ENCODE peak calls at places on chromosomes 6 and 20, in six cellular contexts. One of them, this sample, is unnamed.

GRCh38 chr6:146990284-146990683 is 213.9 kb upstream of the STXBP5 start:
- DNase-seq in foreskin fibroblast: peak; percentile 45
- DNase-seq in HFFc6: no peak
- DNase-seq in BE2C: no peak
- DNase-seq in PC-3: no peak
- DNase-seq in omental fat pad: no peak
- DNase-seq in this sample: no peak

GRCh38 chr6:98579941-98580340 is 254.4 kb upstream of the POU3F2 start:
- DNase-seq in PC-3: peak; percentile 18
- DNase-seq in omental fat pad: no peak
- DNase-seq in BE2C: no peak
- DNase-seq in HFFc6: no peak
- DNase-seq in foreskin fibroblast: no peak
- DNase-seq in this sample: no peak

GRCh38 chr20:36988494-36988966 is 37.0 kb upstream of the SAMHD1 start:
- DNase-seq in foreskin fibroblast: peak; percentile 28
- DNase-seq in BE2C: peak; percentile 27
- DNase-seq in omental fat pad: no peak
- DNase-seq in PC-3: peak; percentile 32
- DNase-seq in HFFc6: peak; percentile 10
- DNase-seq in this sample: no peak

GRCh38 chr6:134539865-134540323 is 222.0 kb upstream of the SGK1 start:
- DNase-seq in foreskin fibroblast: no peak
- DNase-seq in BE2C: peak; percentile 17
- DNase-seq in omental fat pad: no peak
- DNase-seq in PC-3: no peak
- DNase-seq in HFFc6: no peak
- DNase-seq in this sample: peak; percentile 9

GRCh38 chr6:108337721-108338120 is 42.9 kb downstream of the AFG1L start:
- DNase-seq in omental fat pad: no peak
- DNase-seq in BE2C: no peak
- DNase-seq in PC-3: no peak
- DNase-seq in HFFc6: no peak
- DNase-seq in foreskin fibroblast: no peak
- DNase-seq in this sample: no peak

GRCh38 chr6:18265099-18265372 is 706 bp upstream of the DEK start:
- DNase-seq in PC-3: no peak
- DNase-seq in BE2C: no peak
- DNase-seq in HFFc6: no peak
- DNase-seq in omental fat pad: no peak
- DNase-seq in foreskin fibroblast: no peak
- DNase-seq in this sample: no peak

GRCh38 chr20:60632420-60633262 is 619.4 kb upstream of the CDH4 start:
- DNase-seq in foreskin fibroblast: no peak
- DNase-seq in HFFc6: no peak
- DNase-seq in BE2C: no peak
- DNase-seq in omental fat pad: no peak
- DNase-seq in PC-3: no peak
- DNase-seq in this sample: no peak

GRCh38 chr6:7052441-7052936 is 55.3 kb upstream of the RREB1 start:
- DNase-seq in PC-3: peak; percentile 67
- DNase-seq in BE2C: peak; percentile 8
- DNase-seq in foreskin fibroblast: no peak
- DNase-seq in omental fat pad: peak; percentile 27
- DNase-seq in HFFc6: peak; percentile 49
- DNase-seq in this sample: peak; percentile 26

GRCh38 chr20:24353135-24353694 is 116.2 kb upstream of the SYNDIG1 start:
- DNase-seq in PC-3: no peak
- DNase-seq in BE2C: no peak
- DNase-seq in HFFc6: no peak
- DNase-seq in omental fat pad: no peak
- DNase-seq in foreskin fibroblast: no peak
- DNase-seq in this sample: no peak

GRCh38 chr6:33406161-33406560 is 4.7 kb upstream of the PHF1 start:
- DNase-seq in omental fat pad: no peak
- DNase-seq in HFFc6: no peak
- DNase-seq in foreskin fibroblast: no peak
- DNase-seq in PC-3: no peak
- DNase-seq in BE2C: no peak
- DNase-seq in this sample: no peak

GRCh38 chr6:125511809-125512341 is 210.1 kb upstream of the HDDC2 start:
- DNase-seq in BE2C: peak; percentile 37
- DNase-seq in PC-3: peak; percentile 19
- DNase-seq in HFFc6: peak; percentile 2
- DNase-seq in foreskin fibroblast: peak; percentile 1
- DNase-seq in omental fat pad: no peak
- DNase-seq in this sample: no peak

GRCh38 chr6:158784505-158784904 is 34.7 kb downstream of the EZR start:
- DNase-seq in PC-3: peak; percentile 88
- DNase-seq in foreskin fibroblast: peak; percentile 26
- DNase-seq in BE2C: no peak
- DNase-seq in HFFc6: peak; percentile 20
- DNase-seq in omental fat pad: peak; percentile 18
- DNase-seq in this sample: no peak

GRCh38 chr6:165227644-165228329 is 81.6 kb downstream of the C6orf118 start:
- DNase-seq in HFFc6: no peak
- DNase-seq in PC-3: peak; percentile 65
- DNase-seq in BE2C: no peak
- DNase-seq in omental fat pad: no peak
- DNase-seq in foreskin fibroblast: peak; percentile 6
- DNase-seq in this sample: no peak

GRCh38 chr6:106084106-106084963 is 1.8 kb upstream of the PRDM1 start:
- DNase-seq in BE2C: peak; percentile 64
- DNase-seq in PC-3: peak; percentile 54
- DNase-seq in omental fat pad: no peak
- DNase-seq in foreskin fibroblast: peak; percentile 90
- DNase-seq in HFFc6: peak; percentile 90
- DNase-seq in this sample: peak; percentile 77

GRCh38 chr6:33413200-33413599 is 2.4 kb downstream of the PHF1 start:
- DNase-seq in foreskin fibroblast: no peak
- DNase-seq in PC-3: no peak
- DNase-seq in BE2C: no peak
- DNase-seq in omental fat pad: no peak
- DNase-seq in HFFc6: no peak
- DNase-seq in this sample: no peak

GRCh38 chr20:47262365-47263013 is 94.0 kb downstream of the ZMYND8 start:
- DNase-seq in omental fat pad: no peak
- DNase-seq in BE2C: peak; percentile 75
- DNase-seq in HFFc6: no peak
- DNase-seq in foreskin fibroblast: no peak
- DNase-seq in PC-3: no peak
- DNase-seq in this sample: no peak

GRCh38 chr20:16263582-16263981 is 309.7 kb downstream of the KIF16B start:
- DNase-seq in omental fat pad: no peak
- DNase-seq in foreskin fibroblast: no peak
- DNase-seq in BE2C: no peak
- DNase-seq in HFFc6: no peak
- DNase-seq in PC-3: no peak
- DNase-seq in this sample: peak; percentile 32

GRCh38 chr6:56038764-56039163 is 163.4 kb upstream of the BMP5 start:
- DNase-seq in omental fat pad: no peak
- DNase-seq in BE2C: no peak
- DNase-seq in HFFc6: no peak
- DNase-seq in PC-3: no peak
- DNase-seq in foreskin fibroblast: no peak
- DNase-seq in this sample: no peak

GRCh38 chr6:27375613-27376079 is 12.9 kb upstream of the ZNF391 start:
- DNase-seq in PC-3: peak; percentile 39
- DNase-seq in omental fat pad: no peak
- DNase-seq in BE2C: no peak
- DNase-seq in HFFc6: no peak
- DNase-seq in foreskin fibroblast: no peak
- DNase-seq in this sample: no peak

GRCh38 chr6:166402582-166403277 is 20.0 kb upstream of the MPC1 start:
- DNase-seq in PC-3: no peak
- DNase-seq in omental fat pad: no peak
- DNase-seq in HFFc6: peak; percentile 13
- DNase-seq in BE2C: peak; percentile 87
- DNase-seq in foreskin fibroblast: peak; percentile 29
- DNase-seq in this sample: no peak

GRCh38 chr6:167481527-167481926 is 156.6 kb downstream of the TTLL2 start:
- DNase-seq in foreskin fibroblast: no peak
- DNase-seq in HFFc6: no peak
- DNase-seq in omental fat pad: no peak
- DNase-seq in BE2C: no peak
- DNase-seq in PC-3: no peak
- DNase-seq in this sample: no peak

GRCh38 chr6:167479967-167480653 is 155.2 kb downstream of the TTLL2 start:
- DNase-seq in HFFc6: no peak
- DNase-seq in foreskin fibroblast: no peak
- DNase-seq in PC-3: no peak
- DNase-seq in BE2C: no peak
- DNase-seq in omental fat pad: no peak
- DNase-seq in this sample: no peak

GRCh38 chr6:167487706-167488664 is 163.1 kb downstream of the TTLL2 start:
- DNase-seq in omental fat pad: no peak
- DNase-seq in HFFc6: no peak
- DNase-seq in foreskin fibroblast: no peak
- DNase-seq in PC-3: no peak
- DNase-seq in BE2C: no peak
- DNase-seq in this sample: no peak

DNA sequence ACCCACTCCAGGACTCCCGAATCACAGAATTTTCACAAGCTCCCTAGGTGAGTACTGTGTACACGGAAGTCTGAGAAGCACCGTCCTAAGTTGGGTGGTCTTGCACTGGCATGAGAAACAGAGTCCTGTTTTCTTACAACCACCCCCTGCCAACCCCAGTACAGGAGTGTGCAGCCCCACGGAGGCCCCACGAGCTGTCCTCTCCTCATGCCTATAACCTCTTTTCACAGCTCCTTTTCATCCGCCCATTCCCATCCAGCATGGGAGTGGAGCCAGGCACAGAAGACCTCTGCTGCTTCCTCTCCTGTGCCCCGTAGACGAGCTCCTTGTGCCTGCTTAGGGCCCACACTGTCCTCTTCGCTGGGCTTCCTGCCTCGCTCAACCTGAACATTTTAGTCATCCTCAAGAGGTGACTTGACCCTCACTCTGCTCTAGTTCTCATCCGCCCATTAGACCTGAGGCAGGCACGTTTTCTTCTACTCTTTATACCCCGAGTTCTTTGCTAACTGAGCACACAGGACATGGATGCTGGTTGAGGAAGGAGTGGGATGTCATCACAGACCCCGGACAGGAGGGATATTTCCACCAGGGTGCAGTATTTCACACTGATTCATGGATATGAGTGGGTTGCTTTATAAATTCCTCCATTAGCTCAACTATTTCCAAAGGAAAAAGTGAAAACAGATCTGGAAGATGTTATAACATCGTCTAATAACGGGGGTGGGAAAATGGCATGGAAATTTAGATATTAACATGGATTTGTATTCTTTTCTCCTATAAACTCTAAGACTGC is 160.5 kb downstream of the TTLL2 start:
- DNase-seq in foreskin fibroblast: no peak
- DNase-seq in omental fat pad: no peak
- DNase-seq in HFFc6: no peak
- DNase-seq in BE2C: no peak
- DNase-seq in PC-3: peak; percentile 11
- DNase-seq in this sample: peak; percentile 39
- TF ChIP-seq CTCF in foreskin fibroblast: no peak
- TF ChIP-seq CTCF in omental fat pad: no peak
- TF ChIP-seq CTCF in HFFc6: no peak
- TF ChIP-seq CTCF in BE2C: peak; percentile 44
- TF ChIP-seq CTCF in PC-3: peak; percentile 30
- TF ChIP-seq CTCF in this sample: peak; percentile 29

GRCh38 chr6:30820196-30820595 is 64.1 kb upstream of the DDR1 start:
- DNase-seq in BE2C: no peak
- DNase-seq in PC-3: peak; percentile 95
- DNase-seq in foreskin fibroblast: peak; percentile 76
- DNase-seq in omental fat pad: no peak
- DNase-seq in HFFc6: peak; percentile 74
- DNase-seq in this sample: no peak
- TF ChIP-seq CTCF in BE2C: no peak
- TF ChIP-seq CTCF in PC-3: peak; percentile 26
- TF ChIP-seq CTCF in foreskin fibroblast: no peak
- TF ChIP-seq CTCF in omental fat pad: no peak
- TF ChIP-seq CTCF in HFFc6: no peak
- TF ChIP-seq CTCF in this sample: no peak

DNA sequence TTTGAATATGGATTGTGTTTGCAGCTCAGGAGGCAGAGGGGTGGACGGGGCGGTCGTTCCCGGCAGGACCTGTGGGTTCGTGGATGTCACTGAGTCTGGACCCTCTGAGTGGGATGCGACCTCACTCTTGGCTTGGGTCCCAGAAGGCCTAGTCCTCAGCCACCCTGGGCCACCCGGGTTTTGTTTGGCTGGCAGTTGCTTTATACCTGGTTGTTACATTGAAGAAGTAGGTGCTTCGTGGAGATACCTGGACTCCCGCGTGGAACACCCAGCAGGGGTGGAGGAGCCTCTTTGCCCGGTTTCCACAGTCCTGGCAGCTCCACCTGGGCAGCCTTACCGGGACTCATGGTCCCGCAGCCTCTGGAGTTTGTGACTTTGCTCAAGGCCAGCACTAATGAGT is 405.1 kb downstream of the TAF4 start:
- DNase-seq in PC-3: no peak
- DNase-seq in HFFc6: no peak
- DNase-seq in BE2C: no peak
- DNase-seq in omental fat pad: no peak
- DNase-seq in foreskin fibroblast: no peak
- DNase-seq in this sample: no peak
- TF ChIP-seq CTCF in PC-3: no peak
- TF ChIP-seq CTCF in HFFc6: no peak
- TF ChIP-seq CTCF in BE2C: no peak
- TF ChIP-seq CTCF in omental fat pad: no peak
- TF ChIP-seq CTCF in foreskin fibroblast: no peak
- TF ChIP-seq CTCF in this sample: no peak

GRCh38 chr6:130313206-130313605 is 52.6 kb upstream of the TMEM200A start:
- DNase-seq in foreskin fibroblast: no peak
- DNase-seq in PC-3: no peak
- DNase-seq in BE2C: no peak
- DNase-seq in HFFc6: no peak
- DNase-seq in omental fat pad: no peak
- DNase-seq in this sample: no peak
- TF ChIP-seq CTCF in foreskin fibroblast: no peak
- TF ChIP-seq CTCF in PC-3: peak; percentile 21
- TF ChIP-seq CTCF in BE2C: peak; percentile 2
- TF ChIP-seq CTCF in HFFc6: peak; percentile 42
- TF ChIP-seq CTCF in omental fat pad: no peak
- TF ChIP-seq CTCF in this sample: peak; percentile 37

DNA sequence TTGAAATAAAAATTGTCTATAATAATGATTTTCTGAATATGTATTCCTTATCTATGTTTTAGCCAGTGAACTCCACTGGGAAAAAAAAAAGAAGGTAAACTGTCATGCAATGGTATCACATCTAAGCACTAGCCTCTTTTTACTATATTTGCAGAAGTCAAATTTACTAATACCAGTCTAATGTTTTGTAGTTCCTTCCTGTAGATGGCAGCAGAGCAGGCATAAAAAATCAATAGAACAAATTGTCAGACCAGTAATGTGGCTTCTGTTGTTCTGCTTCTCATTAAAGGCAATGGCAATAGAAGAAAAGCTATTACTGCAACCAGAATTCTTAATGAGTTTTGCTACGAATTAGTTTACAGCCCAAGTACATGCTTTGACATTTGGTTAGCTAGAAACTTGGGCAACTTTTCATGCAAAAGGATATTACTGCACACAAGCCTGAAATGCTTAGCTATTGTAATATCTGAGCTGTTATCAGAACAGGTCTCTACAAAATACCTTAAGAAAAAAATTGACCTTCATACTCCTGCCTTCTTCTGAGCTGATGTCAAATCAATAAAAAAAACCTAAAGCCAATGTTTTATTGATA is 476.9 kb downstream of the KHDRBS2 start:
- DNase-seq in HFFc6: peak; percentile 15
- DNase-seq in omental fat pad: no peak
- DNase-seq in foreskin fibroblast: no peak
- DNase-seq in BE2C: no peak
- DNase-seq in PC-3: peak; percentile 39
- DNase-seq in this sample: peak; percentile 15
- TF ChIP-seq CTCF in HFFc6: peak; percentile 70
- TF ChIP-seq CTCF in omental fat pad: no peak
- TF ChIP-seq CTCF in foreskin fibroblast: no peak
- TF ChIP-seq CTCF in BE2C: peak; percentile 47
- TF ChIP-seq CTCF in PC-3: peak; percentile 63
- TF ChIP-seq CTCF in this sample: peak; percentile 42

This sample was measured in endothelial cell.